ENCODE peak calls at places on chromosomes 11 and 22, in seven cellular contexts. Y, J, L, A, K, F and D are unnamed samples.

GRCh38 chr22:31579835-31580242 is 82.2 kb downstream of the PISD start:
- DNase-seq in Y (no peak), J (peak), L (no peak), A (no peak), K (no peak), F (no peak), D (no peak)

GRCh38 chr11:17171916-17172315 is 35.9 kb downstream of the PIK3C2A start:
- DNase-seq in Y (no peak), J (no peak), L (no peak), A (peak), K (no peak), F (peak), D (no peak)

GRCh38 chr11:64868904-64869570 is 9.4 kb downstream of the EHD1 start:
- DNase-seq in Y (peak), J (peak), L (no peak), A (peak), K (no peak), F (peak), D (no peak)

GRCh38 chr11:92423133-92423532 is 198.5 kb downstream of the FAT3 start:
- DNase-seq in Y (no peak), J (no peak), L (no peak), A (peak), K (no peak), F (no peak), D (no peak)

GRCh38 chr11:73396985-73397384 is 20.8 kb downstream of the RELT start:
- DNase-seq in Y (no peak), J (no peak), L (no peak), A (no peak), K (no peak), F (no peak), D (no peak)

GRCh38 chr11:117072517-117073218 is 25.6 kb downstream of the SIK3 start:
- DNase-seq in Y (peak), J (peak), L (no peak), A (peak), K (no peak), F (peak), D (no peak)

GRCh38 chr22:44918166-44918924 is 91.5 kb downstream of the PHF21B start:
- DNase-seq in Y (no peak), J (no peak), L (no peak), A (no peak), K (no peak), F (no peak), D (no peak)

GRCh38 chr11:133474461-133474860 is 57.8 kb downstream of the OPCML start:
- DNase-seq in Y (no peak), J (no peak), L (no peak), A (no peak), K (no peak), F (no peak), D (no peak)

GRCh38 chr11:133957926-133958325 is 1.2 kb upstream of the IGSF9B start:
- DNase-seq in Y (no peak), J (peak), L (no peak), A (no peak), K (no peak), F (no peak), D (no peak)

GRCh38 chr22:30436196-30436595 is 10.6 kb downstream of the MTFP1 start:
- DNase-seq in Y (no peak), J (no peak), L (no peak), A (no peak), K (no peak), F (no peak), D (no peak)

GRCh38 chr11:59429924-59430516 is 3.8 kb upstream of the OR5A2 start:
- DNase-seq in Y (peak), J (peak), L (no peak), A (peak), K (no peak), F (peak), D (peak)

GRCh38 chr11:95081412-95081811 is 8.2 kb upstream of the ENDOD1 start:
- DNase-seq in Y (no peak), J (peak), L (no peak), A (no peak), K (no peak), F (no peak), D (peak)

GRCh38 chr22:27378994-27379393 is 422.6 kb downstream of the MN1 start:
- DNase-seq in Y (no peak), J (no peak), L (no peak), A (no peak), K (no peak), F (no peak), D (no peak)

GRCh38 chr11:2587976-2588748 is 111.6 kb downstream of the KCNQ1OT1 start:
- DNase-seq in Y (no peak), J (no peak), L (no peak), A (no peak), K (peak), F (no peak), D (no peak)

GRCh38 chr11:111735262-111736116 is 30.7 kb downstream of the PPP2R1B start:
- DNase-seq in Y (peak), J (peak), L (no peak), A (peak), K (peak), F (peak), D (peak)

GRCh38 chr11:102793677-102794290 is 4.2 kb downstream of the MMP1 start:
- DNase-seq in Y (no peak), J (no peak), L (no peak), A (no peak), K (no peak), F (no peak), D (no peak)

GRCh38 chr11:95338430-95338991 is 107.5 kb upstream of the SESN3 start:
- DNase-seq in Y (no peak), J (peak), L (peak), A (peak), K (no peak), F (peak), D (peak)

GRCh38 chr11:441043-441417 is 781 bp downstream of the ANO9 start:
- DNase-seq in Y (no peak), J (no peak), L (no peak), A (no peak), K (no peak), F (no peak), D (no peak)

GRCh38 chr11:74818283-74818946 is 69.8 kb downstream of the RNF169 start:
- DNase-seq in Y (no peak), J (no peak), L (no peak), A (no peak), K (no peak), F (no peak), D (no peak)

GRCh38 chr11:44149651-44150050 is 54.2 kb downstream of the EXT2 start:
- DNase-seq in Y (no peak), J (no peak), L (no peak), A (peak), K (no peak), F (peak), D (no peak)

GRCh38 chr11:68380786-68381622 is 68.6 kb downstream of the LRP5 start:
- DNase-seq in Y (no peak), J (no peak), L (no peak), A (peak), K (no peak), F (no peak), D (no peak)

GRCh38 chr11:112401036-112401769 is 140.5 kb upstream of the PLET1 start:
- DNase-seq in Y (no peak), J (no peak), L (no peak), A (no peak), K (no peak), F (peak), D (no peak)

GRCh38 chr11:47409440-47410403 is 1.3 kb downstream of the SLC39A13 start:
- DNase-seq in Y (peak), J (no peak), L (no peak), A (no peak), K (no peak), F (no peak), D (no peak)

DNA sequence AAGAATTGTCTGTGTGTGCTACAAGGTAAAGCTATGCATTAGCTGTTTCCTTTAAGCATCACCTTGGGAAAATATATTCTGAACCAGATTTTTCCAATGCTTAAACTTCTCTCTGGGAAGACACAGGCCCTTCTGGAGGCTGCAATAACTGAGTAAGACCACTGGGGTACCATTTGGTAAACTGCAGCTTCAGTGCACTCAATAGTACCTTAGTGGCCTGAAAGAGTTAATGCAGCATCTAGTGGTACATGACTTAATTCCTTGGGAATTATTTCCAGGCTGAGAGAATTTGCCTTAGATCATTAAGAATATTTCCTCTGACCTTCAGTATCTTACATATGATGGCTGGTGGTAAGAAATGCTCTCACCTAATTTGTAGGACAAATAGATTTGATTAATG is 727.4 kb downstream of the DLG2 start:
- DNase-seq in Y (no peak), J (peak), L (no peak), A (peak), K (no peak), F (peak), D (no peak)
- TF ChIP-seq CTCF in Y (peak), J (peak), L (peak), A (no peak), K (no peak), F (peak), D (no peak)

DNA sequence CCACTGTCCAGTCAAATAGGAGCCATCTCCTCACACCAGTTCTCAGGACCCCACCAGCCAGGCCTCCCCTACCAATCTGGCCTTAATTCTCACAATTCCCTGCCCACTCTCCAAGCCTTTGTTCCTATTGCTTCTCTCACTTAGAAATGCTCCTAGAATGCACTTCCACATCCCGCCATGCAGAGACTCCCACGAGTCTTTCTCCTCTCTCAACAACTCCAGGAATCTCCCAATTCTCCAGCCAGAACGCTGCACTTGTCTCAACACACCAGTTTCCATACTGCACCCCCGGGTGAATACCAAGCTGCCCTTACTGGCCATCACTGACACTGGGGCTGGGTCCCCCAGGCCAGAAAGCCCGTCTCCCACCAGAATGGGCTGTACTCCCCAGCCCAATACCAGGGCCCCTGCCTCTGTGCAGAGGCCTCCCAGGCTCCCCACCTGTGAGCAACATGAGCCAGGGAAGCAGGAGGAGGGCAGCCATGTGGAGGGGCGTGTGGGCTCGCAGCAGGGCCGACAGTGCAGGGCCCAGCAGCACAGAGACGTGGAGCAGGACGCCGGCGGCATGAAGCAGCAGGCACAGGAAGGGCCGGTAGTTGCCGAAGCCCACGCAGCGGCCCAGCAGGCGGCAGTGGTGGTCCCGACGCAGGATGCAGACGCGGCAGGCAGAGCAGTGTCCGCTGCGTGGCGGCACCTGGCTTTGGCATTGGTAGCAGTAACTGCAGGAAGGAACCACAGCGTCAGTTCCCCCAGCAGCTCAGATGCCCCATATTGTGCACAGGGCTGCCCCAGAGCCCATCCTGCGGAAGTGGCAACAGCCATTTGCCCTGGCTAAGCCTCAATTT is 2.4 kb downstream of the ZDHHC24 start:
- DNase-seq in Y (no peak), J (peak), L (no peak), A (peak), K (peak), F (peak), D (no peak)
- TF ChIP-seq CTCF in Y (peak), J (peak), L (no peak), A (peak), K (no peak), F (peak), D (no peak)

DNA sequence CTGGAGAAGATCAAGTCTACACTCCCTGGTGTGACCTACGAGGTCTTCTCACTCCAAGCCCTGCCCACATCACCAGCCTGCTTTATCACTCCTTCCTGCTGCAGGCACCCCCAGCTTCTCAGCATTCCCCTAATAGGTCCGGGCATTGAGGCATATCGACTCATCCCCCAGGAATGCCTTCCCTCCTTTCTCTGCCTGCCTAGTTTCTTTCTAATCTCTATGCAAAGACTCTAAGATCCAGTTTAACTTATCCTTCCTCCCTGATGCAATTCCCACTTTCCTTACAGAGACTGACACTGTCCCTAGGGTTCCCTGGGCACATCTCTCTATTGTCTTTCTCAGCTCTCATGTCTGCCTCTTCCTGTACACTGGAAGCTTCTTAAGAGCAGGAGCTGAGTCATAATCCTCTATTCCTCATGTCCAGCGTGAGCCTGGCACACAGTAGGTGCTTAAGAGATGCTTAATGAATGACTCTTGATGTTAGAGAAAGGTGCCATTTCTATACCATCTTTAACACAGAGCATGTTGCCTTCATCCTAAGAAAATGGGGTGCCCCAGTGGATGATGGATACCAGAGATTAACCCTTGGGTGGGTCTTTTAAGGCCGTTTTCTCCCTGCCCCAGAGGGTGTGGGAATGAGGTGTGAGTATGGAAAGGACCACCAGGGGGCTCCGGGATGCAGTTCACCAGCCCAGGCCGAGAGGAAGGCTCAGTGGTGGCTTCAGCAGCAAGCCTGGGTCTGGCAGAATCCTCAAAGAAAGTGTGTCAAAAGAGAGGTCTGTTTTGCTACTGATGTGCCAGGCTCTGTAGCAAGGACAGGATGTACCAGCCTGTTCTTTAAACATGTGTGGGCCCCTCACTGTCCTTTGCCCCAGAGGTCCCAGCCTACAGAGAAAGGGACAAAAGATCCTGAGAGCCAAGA is 34.7 kb downstream of the PARVA start:
- DNase-seq in Y (peak), J (peak), L (peak), A (peak), K (peak), F (peak), D (peak)
- TF ChIP-seq CTCF in Y (peak), J (peak), L (peak), A (peak), K (peak), F (peak), D (peak)

GRCh38 chr22:50399751-50400331 is 56.7 kb downstream of the PPP6R2 start:
- DNase-seq in Y (peak), J (no peak), L (no peak), A (no peak), K (peak), F (peak), D (no peak)
- TF ChIP-seq CTCF in Y (peak), J (peak), L (no peak), A (peak), K (no peak), F (peak), D (peak)

GRCh38 chr11:36041988-36042606 is 98.2 kb downstream of the LDLRAD3 start:
- DNase-seq in Y (peak), J (peak), L (no peak), A (no peak), K (no peak), F (peak), D (no peak)
- TF ChIP-seq CTCF in Y (peak), J (peak), L (no peak), A (peak), K (peak), F (peak), D (peak)

GRCh38 chr22:22144858-22145257 is 99.7 kb upstream of the VPREB1 start:
- DNase-seq in Y (no peak), J (no peak), L (no peak), A (peak), K (no peak), F (peak), D (no peak)
- TF ChIP-seq CTCF in Y (peak), J (peak), L (no peak), A (peak), K (no peak), F (no peak), D (no peak)

DNA sequence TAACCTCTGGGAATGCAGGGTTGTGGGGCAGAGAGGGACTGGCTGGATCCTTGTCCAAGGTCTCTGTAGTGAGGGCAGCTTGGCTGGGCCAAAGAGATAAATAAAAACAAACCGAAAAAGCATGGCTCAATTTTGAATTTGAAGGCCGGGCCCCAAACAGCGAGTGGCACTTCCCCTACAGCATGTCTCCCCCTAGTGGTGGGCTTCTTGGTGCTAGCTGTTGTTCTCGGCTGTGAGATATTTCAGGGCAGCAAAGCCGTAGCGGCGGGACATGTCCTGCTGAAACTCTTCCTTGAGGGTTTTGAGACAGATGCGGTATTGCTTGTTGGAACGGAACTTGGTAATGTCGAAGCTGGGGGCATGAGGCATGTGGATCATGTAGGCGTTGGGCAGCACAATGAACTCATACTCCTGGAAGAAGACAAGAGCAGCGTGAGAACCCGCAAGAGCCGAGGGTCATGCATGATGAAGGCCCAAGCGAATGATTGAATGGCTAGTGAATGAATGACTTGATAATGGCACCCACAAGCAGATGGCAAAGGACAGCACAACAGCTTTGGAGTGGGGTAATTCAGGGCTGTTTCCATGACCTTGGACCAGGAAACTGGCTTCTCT is 216.1 kb upstream of the SYN3 start:
- DNase-seq in Y (no peak), J (no peak), L (no peak), A (no peak), K (no peak), F (peak), D (no peak)
- TF ChIP-seq CTCF in Y (peak), J (peak), L (peak), A (no peak), K (no peak), F (peak), D (peak)

DNA sequence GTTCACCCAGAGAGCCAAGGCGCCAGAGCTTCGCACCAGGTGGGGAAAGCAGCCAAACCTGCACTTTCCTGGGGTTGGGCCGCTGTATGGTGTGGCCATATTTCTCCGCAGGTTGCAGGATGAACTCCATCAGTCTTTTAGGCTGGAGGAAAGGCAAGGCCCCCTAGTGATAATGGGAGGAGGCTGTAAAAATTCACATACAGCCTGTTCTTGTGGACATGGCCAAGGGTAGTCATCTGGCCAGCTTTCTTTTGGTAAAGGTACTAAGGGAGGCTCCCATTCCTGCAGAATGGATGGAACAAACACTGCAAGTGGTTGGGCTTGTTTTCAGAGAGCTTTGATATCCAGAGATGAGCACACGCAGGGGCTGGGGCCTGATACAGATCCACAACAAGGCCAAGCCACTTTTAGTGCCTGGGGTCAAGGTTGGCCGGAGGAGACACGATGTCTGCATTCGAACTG is 29.6 kb downstream of the C22orf31 start:
- DNase-seq in Y (no peak), J (no peak), L (no peak), A (no peak), K (no peak), F (no peak), D (no peak)
- TF ChIP-seq CTCF in Y (peak), J (peak), L (no peak), A (no peak), K (no peak), F (peak), D (no peak)